ENCODE peak calls at places on chromosomes 4 and X, in ten cellular contexts. W, L, D, F, J, G, M, B, Z and T are unnamed samples.

GRCh38 chr4:128670434-128670999 is 139.0 kb upstream of the JADE1 start:
- DNase-seq in Z (no peak), B (no peak), W (no peak), G (no peak), F (no peak), D (no peak), J (no peak), L (no peak), M (no peak), T (no peak)

GRCh38 chrX:49291615-49292337 is 11.7 kb upstream of the GAGE10 start:
- DNase-seq in B (peak), L (peak), M (peak), J (peak), W (peak), D (peak), F (peak), G (peak), Z (peak), T (no peak)

GRCh38 chrX:71941771-71942170 is 31.1 kb downstream of the NHSL2 start:
- DNase-seq in Z (peak), D (no peak), W (peak), F (no peak), L (no peak), G (peak), B (no peak), M (peak), J (peak), T (no peak)

GRCh38 chr4:106585920-106586349 is 217.4 kb upstream of the GIMD1 start:
- DNase-seq in G (no peak), F (no peak), B (no peak), D (no peak), Z (no peak), M (no peak), W (peak), J (no peak), L (peak), T (no peak)

GRCh38 chr4:6426571-6427438 is 45.6 kb downstream of the PPP2R2C start:
- DNase-seq in B (no peak), D (no peak), Z (no peak), G (no peak), F (no peak), M (no peak), L (no peak), J (no peak), W (no peak), T (no peak)

GRCh38 chrX:7127058-7127457 is 20.5 kb upstream of the STS start:
- DNase-seq in D (no peak), M (no peak), L (no peak), W (no peak), B (no peak), Z (no peak), F (no peak), G (peak), J (no peak), T (no peak)

GRCh38 chrX:13702390-13702789 is 13.5 kb downstream of the RAB9A start:
- DNase-seq in M (no peak), W (no peak), L (no peak), Z (no peak), J (no peak), D (no peak), G (no peak), F (no peak), B (no peak), T (no peak)

GRCh38 chr4:132526652-132527051 is 622.4 kb upstream of the PCDH10 start:
- DNase-seq in W (no peak), J (no peak), F (no peak), B (no peak), M (no peak), G (no peak), D (no peak), Z (no peak), L (no peak), T (no peak)

GRCh38 chrX:138057883-138058282 is 492.0 kb downstream of the ZIC3 start:
- DNase-seq in D (no peak), Z (no peak), M (no peak), F (no peak), G (no peak), B (no peak), W (no peak), J (no peak), L (no peak), T (no peak)

GRCh38 chrX:134462927-134463326 is 3.0 kb downstream of the HPRT1 start:
- DNase-seq in F (no peak), W (no peak), G (no peak), B (no peak), J (no peak), M (no peak), L (no peak), D (no peak), Z (no peak), T (no peak)

GRCh38 chrX:134460005-134460860 is at the start of gene HPRT1:
- DNase-seq in W (peak), B (peak), F (no peak), Z (peak), L (peak), J (peak), M (peak), G (peak), D (peak), T (peak)

GRCh38 chrX:134457708-134458107 is 2.3 kb upstream of the HPRT1 start:
- DNase-seq in Z (no peak), F (no peak), D (no peak), J (no peak), G (no peak), M (no peak), B (no peak), L (no peak), W (no peak), T (no peak)

GRCh38 chrX:134460861-134461218 is 875 bp downstream of the HPRT1 start:
- DNase-seq in D (no peak), M (no peak), J (no peak), F (no peak), G (no peak), W (peak), Z (no peak), B (no peak), L (peak), T (no peak)

DNA sequence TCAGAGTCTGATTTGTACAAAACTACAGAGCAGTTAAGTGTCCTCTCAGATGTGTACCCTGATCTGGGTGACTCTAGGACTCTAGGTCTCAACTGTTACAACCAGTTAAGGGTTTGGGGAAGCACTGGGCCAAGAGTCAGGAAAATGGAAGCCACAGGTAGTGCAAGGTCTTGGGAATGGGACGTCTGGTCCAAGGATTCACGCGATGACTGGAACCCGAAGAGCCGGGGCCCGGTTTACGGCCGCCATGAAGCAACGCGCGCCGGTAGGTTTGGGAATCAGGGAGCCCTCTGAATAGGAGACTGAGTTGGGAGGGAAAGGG is 321 bp upstream of the HPRT1 start:
- DNase-seq in B (no peak), F (no peak), W (no peak), D (no peak), G (no peak), L (no peak), J (peak), Z (no peak), M (no peak), T (no peak)
- H3K4me3 ChIP-seq in B (peak), F (peak), W (peak), D (peak), G (peak), L (peak), J (no peak), Z (peak), M (peak), T (peak)

GRCh38 chrX:103792916-103793540 is 16.4 kb downstream of the PLP1 start:
- DNase-seq in D (no peak), L (peak), Z (no peak), W (peak), B (no peak), F (no peak), M (no peak), J (no peak), G (peak), T (no peak)
- H3K4me3 ChIP-seq in D (no peak), L (peak), Z (no peak), W (peak), B (peak), F (no peak), M (no peak), J (no peak), G (peak), T (no peak)

GRCh38 chr4:140000232-140000631 is 153.8 kb downstream of the MAML3 start:
- DNase-seq in Z (no peak), J (no peak), B (no peak), F (no peak), G (no peak), L (no peak), D (no peak), M (no peak), W (no peak), T (no peak)

GRCh38 chr4:140003851-140004579 is 150.0 kb downstream of the MAML3 start:
- DNase-seq in B (no peak), D (no peak), F (no peak), J (no peak), W (no peak), M (no peak), G (no peak), L (no peak), Z (no peak), T (no peak)

GRCh38 chr4:140004580-140005314 is 149.2 kb downstream of the MAML3 start:
- DNase-seq in Z (peak), B (peak), F (no peak), D (peak), M (no peak), L (peak), W (peak), G (peak), J (no peak), T (no peak)

DNA sequence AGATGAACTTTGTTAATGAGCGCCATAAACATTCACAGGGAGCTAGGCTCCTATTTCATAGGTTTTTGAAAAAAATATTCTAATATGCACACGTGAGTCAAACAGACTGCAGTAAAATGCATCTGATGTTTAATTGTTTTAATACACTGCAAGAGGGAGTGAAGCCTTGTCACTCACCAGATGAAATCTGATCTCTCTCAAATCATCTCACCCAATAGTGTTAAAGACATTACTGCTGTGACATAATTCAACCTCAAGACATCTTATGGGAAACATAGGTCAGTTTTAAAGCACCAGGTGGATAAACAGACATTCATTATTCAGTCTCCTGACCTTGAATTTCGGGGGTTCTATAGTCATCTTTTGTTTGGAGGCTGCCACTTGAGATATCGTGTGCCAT is 148.3 kb downstream of the MAML3 start:
- DNase-seq in B (no peak), L (no peak), G (no peak), M (no peak), W (no peak), D (no peak), F (no peak), J (no peak), Z (no peak), T (no peak)
- H3K4me3 ChIP-seq in B (no peak), L (no peak), G (no peak), M (no peak), W (no peak), D (no peak), F (no peak), J (no peak), Z (no peak), T (no peak)

GRCh38 chr4:75714681-75715080 is 9.7 kb upstream of the USO1 start:
- DNase-seq in Z (no peak), M (no peak), J (no peak), D (no peak), B (no peak), F (no peak), L (no peak), G (no peak), W (peak), T (no peak)
- H3K4me3 ChIP-seq in Z (no peak), M (no peak), J (no peak), D (no peak), B (peak), F (no peak), L (no peak), G (no peak), W (peak), T (no peak)

DNA sequence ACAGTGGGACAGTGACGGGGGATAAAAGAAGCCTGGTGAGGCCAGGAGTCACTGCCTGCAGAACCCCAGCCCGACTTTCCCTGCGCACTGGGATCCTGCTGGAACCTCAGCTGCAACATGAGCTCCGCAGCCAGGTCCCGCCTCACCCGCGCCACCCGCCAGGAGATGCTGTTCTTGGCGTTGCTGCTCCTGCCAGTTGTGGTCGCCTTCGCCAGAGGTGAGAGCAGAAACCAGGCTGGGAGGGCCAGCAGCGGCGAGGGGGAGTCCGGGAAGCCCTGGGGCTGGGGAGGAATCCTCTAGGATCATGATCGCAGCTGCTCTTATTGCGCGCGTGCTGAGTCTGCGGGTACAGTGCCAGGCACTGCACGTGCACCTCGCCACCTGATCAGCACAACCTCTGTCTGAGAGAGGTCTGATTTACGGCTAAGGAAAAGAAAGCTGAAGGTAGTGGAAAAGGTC is at the start of gene PF4V1:
- DNase-seq in Z (peak), M (peak), D (peak), L (no peak), W (peak), F (no peak), B (no peak), G (no peak), J (no peak), T (no peak)
- H3K4me3 ChIP-seq in Z (no peak), M (peak), D (peak), L (no peak), W (peak), F (peak), B (peak), G (peak), J (no peak), T (no peak)

DNA sequence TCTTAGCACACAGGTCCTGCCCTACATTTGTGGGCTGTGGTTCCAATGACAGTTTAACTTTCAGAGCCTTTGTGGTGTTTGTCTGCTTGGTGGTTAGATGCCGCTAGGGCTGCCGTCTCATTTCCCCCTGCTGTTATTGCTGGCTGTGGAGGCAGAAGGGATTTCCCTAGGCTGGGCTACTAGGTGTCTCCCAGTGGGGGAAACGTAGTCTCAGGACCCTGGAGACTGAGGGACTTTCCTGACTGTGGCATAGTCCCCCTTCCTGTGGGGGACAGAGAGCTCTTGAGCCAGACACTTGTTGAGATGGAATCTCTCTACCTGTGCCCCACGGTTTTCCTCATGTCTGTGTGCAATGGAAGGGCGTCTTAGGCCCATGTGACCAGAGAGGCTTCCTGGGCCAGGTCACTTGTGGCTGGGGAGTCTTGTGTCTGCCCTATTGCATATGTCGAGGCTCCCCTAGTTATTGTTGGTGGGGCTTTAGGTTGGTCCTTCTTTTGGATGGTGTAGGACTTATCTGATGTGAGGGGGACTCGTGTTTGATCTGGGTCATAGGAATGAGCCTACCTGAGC is 68.2 kb downstream of the ARHGAP10 start:
- DNase-seq in Z (no peak), B (no peak), W (no peak), F (no peak), M (no peak), J (no peak), G (peak), L (no peak), D (no peak), T (peak)
- H3K4me3 ChIP-seq in Z (no peak), B (no peak), W (no peak), F (no peak), M (no peak), J (no peak), G (no peak), L (no peak), D (no peak), T (peak)

GRCh38 chr4:40514409-40515025 is 115.1 kb downstream of the RBM47 start:
- DNase-seq in D (no peak), J (no peak), G (no peak), F (peak), B (no peak), Z (no peak), L (no peak), M (peak), W (no peak), T (no peak)
- H3K4me3 ChIP-seq in D (no peak), J (no peak), G (no peak), F (peak), B (no peak), Z (no peak), L (peak), M (peak), W (no peak), T (peak)

DNA sequence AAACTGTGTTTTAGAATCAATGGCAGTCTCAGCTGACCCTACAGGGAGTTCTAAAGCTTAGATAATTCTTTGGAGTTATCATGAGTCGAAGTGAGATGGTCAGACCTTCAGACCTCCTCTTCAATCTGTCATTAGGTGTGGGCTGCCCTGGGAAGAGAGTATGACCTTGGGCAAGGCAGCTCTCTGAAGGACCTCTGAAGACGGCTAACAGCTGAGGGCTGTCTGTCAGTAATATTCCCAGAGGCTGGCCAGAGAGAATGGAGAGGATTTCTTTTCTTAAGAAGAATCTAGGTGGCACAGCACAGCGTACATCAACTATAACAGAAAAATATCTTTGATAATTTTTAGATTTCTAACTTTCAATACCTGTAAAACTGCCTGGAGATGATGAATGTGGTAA is 379.4 kb downstream of the ZNF674 start:
- DNase-seq in G (no peak), J (no peak), M (no peak), L (no peak), B (no peak), W (no peak), Z (no peak), D (no peak), F (no peak), T (no peak)
- H3K4me3 ChIP-seq in G (no peak), J (no peak), M (no peak), L (no peak), B (no peak), W (peak), Z (no peak), D (no peak), F (no peak), T (no peak)

DNA sequence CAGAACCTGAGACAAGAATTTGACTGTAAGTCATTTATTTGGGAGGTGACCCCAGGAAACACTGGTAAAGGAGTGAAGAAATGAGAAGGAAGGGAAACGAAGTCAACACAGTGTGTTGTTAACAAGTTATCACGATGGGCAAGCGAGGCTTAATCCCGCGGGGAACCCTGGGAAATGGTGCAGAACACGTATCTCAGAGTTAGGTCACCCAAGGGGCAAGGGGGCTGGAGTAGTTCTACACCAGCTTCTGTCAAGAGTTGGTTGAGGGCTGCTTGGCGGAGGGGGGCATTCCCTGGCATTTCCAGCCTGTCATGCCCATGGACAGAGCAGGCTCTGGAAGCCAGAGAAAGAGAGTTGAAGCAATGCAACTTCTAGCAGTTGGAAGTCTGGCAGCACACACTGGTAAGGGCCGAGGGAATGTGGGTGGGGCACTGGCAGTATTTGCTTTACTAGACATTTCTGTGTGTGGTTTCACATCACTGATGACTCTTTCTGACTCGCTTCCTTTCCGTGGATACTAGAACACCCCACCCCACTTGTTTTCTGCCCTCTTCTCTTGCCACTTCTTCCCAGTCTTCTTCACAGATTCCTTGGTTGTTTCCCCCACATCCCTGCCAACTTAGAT is 52.2 kb upstream of the ADGRG2 start:
- DNase-seq in W (peak), B (no peak), J (no peak), G (peak), L (peak), M (no peak), D (peak), F (no peak), Z (peak), T (no peak)
- H3K4me3 ChIP-seq in W (no peak), B (no peak), J (no peak), G (no peak), L (no peak), M (no peak), D (no peak), F (no peak), Z (no peak), T (no peak)